ENCODE peak calls at places on chromosome 13, in six cellular contexts. Y is stimulated activated CD4-positive, alpha-beta T cell treated with anti-CD3 and anti-CD28 coated beads, Interleukin-1b, Interleukin-23, amount 100 ng/mL, for 48 hours; C is left lung; F is mucosa of descending colon; O is CD4-positive, CD25-positive, alpha-beta regulatory T cell; Z is activated T-helper 1 cell treated with anti-CD3 and anti-CD28 coated beads, Interleukin-12 subunit alpha, Interleukin-12 subunit beta, Interleukin-2, Interleukin-4 antibody, amounts not matched to agents 30 ng/mL and 10 ng/mL and 1 ng/mL, durations not matched to agents 14 hours and 24 hours and 36 hours. D is an unnamed sample.

GRCh38 chr13:79194272-79194671 is 211.8 kb downstream of the RBM26 start:
- DNase-seq in Y (peak; percentile 64), C (no peak), F (peak; percentile 14), O (peak; percentile 86), Z (peak; percentile 62), D (no peak)

GRCh38 chr13:44425041-44425814 is 51.6 kb downstream of the SERP2 start:
- DNase-seq in Y (no peak), C (no peak), F (no peak), O (no peak), Z (no peak), D (peak; percentile 41)

GRCh38 chr13:113041821-113042335 is 63.7 kb upstream of the F7 start:
- DNase-seq in Y (no peak), C (peak; percentile 62), F (no peak), O (no peak), Z (no peak), D (no peak)

GRCh38 chr13:51614350-51614786 is 30.1 kb downstream of the WDFY2 start:
- DNase-seq in Y (peak; percentile 64), C (no peak), F (peak; percentile 27), O (peak; percentile 84), Z (peak; percentile 30), D (peak; percentile 74)

GRCh38 chr13:21310220-21310619 is 133.8 kb downstream of the MRPL57 start:
- DNase-seq in Y (no peak), C (no peak), F (no peak), O (no peak), Z (no peak), D (peak; percentile 92)

GRCh38 chr13:33259296-33259695 is 26.3 kb downstream of the STARD13 start:
- DNase-seq in Y (no peak), C (no peak), F (no peak), O (no peak), Z (no peak), D (no peak)

GRCh38 chr13:111488466-111489132 is 168.2 kb downstream of the TEX29 start:
- DNase-seq in Y (no peak), C (peak; percentile 50), F (no peak), O (no peak), Z (no peak), D (no peak)

GRCh38 chr13:44930907-44931676 is 58.2 kb downstream of the NUFIP1 start:
- DNase-seq in Y (no peak), C (no peak), F (no peak), O (no peak), Z (no peak), D (peak; percentile 72)

GRCh38 chr13:24618219-24618955 is 61.8 kb upstream of the ATP12A start:
- DNase-seq in Y (peak; percentile 78), C (no peak), F (peak; percentile 45), O (peak; percentile 91), Z (peak; percentile 34), D (no peak)

GRCh38 chr13:27174766-27175455 is 3.3 kb upstream of the USP12 start:
- DNase-seq in Y (no peak), C (no peak), F (no peak), O (no peak), Z (no peak), D (peak; percentile 6)

GRCh38 chr13:59269476-59269875 is 894.3 kb downstream of the DIAPH3 start:
- DNase-seq in Y (no peak), C (no peak), F (no peak), O (no peak), Z (no peak), D (peak; percentile 46)

GRCh38 chr13:50685491-50685890 is 158.0 kb downstream of the DLEU7 start:
- DNase-seq in Y (no peak), C (no peak), F (peak; percentile 63), O (no peak), Z (no peak), D (peak; percentile 82)

GRCh38 chr13:23941216-23941615 is 43.9 kb upstream of the C1QTNF9B start:
- DNase-seq in Y (no peak), C (no peak), F (no peak), O (no peak), Z (no peak), D (no peak)

GRCh38 chr13:39370048-39370447 is 232.9 kb downstream of the LHFPL6 start:
- DNase-seq in Y (no peak), C (no peak), F (no peak), O (no peak), Z (no peak), D (no peak)